ENCODE peak calls at places on chromosomes 16 and 17, in five cellular contexts. H is HepG2, G is A549, F is H1, C is endothelial cell of umbilical vein. E is an unnamed sample.

GRCh38 chr16:56257260-56257659 is 66.0 kb downstream of the GNAO1 start:
- DNase-seq in H (no peak), C (no peak), G (no peak), F (no peak), E (no peak)

GRCh38 chr17:61618950-61619349 is 27.9 kb upstream of the NACA2 start:
- DNase-seq in C (no peak), F (no peak), G (no peak), H (no peak), E (no peak)

GRCh38 chr16:1098266-1098991 is 2.4 kb upstream of the C1QTNF8 start:
- DNase-seq in F (no peak), G (no peak), H (no peak), C (no peak), E (no peak)

GRCh38 chr16:56964243-56965148 is 2.7 kb downstream of the CETP start:
- DNase-seq in F (peak; percentile 100), G (peak; percentile 73), C (peak; percentile 74), H (peak; percentile 83), E (peak; percentile 97)

GRCh38 chr17:47203984-47204721 is 5.0 kb upstream of the MYL4 start:
- DNase-seq in G (no peak), H (no peak), F (no peak), C (no peak), E (peak; percentile 45)

GRCh38 chr17:67374329-67375053 is 2.6 kb upstream of the PITPNC1 start:
- DNase-seq in H (peak; percentile 81), C (peak; percentile 88), F (peak; percentile 91), G (peak; percentile 87), E (peak; percentile 91)

GRCh38 chr17:41837761-41838538 is at the start of gene KLHL10:
- DNase-seq in C (no peak), H (no peak), G (no peak), F (no peak), E (no peak)

GRCh38 chr17:50181601-50182345 is 16.0 kb downstream of the SGCA start:
- DNase-seq in C (no peak), H (peak; percentile 49), G (no peak), F (no peak), E (no peak)

GRCh38 chr16:67082891-67083290 is 26.9 kb upstream of the PHAF1 start:
- DNase-seq in H (no peak), G (no peak), F (no peak), C (no peak), E (no peak)

GRCh38 chr17:81901167-81902022 is 643 bp upstream of the NPB start:
- DNase-seq in G (no peak), F (no peak), H (no peak), C (no peak), E (no peak)

GRCh38 chr16:53726625-53727024 is 22.7 kb downstream of the FTO start:
- DNase-seq in H (peak; percentile 16), C (no peak), G (no peak), F (no peak), E (no peak)

GRCh38 chr16:83095926-83096692 is 469.3 kb downstream of the CDH13 start:
- DNase-seq in G (no peak), H (no peak), F (no peak), C (no peak), E (no peak)

GRCh38 chr16:72371307-72372081 is 199.5 kb upstream of the PMFBP1 start:
- DNase-seq in C (peak; percentile 97), H (no peak), F (no peak), G (no peak), E (no peak)

GRCh38 chr17:35345926-35346771 is 27.3 kb downstream of the SLFN11 start:
- DNase-seq in H (no peak), F (peak; percentile 64), G (no peak), C (peak; percentile 45), E (peak; percentile 93)

GRCh38 chr17:50931003-50931878 is 65.1 kb upstream of the TOB1 start:
- DNase-seq in C (peak; percentile 82), F (peak; percentile 77), H (peak; percentile 77), G (no peak), E (peak; percentile 96)

GRCh38 chr17:45320931-45321461 is 4.2 kb upstream of the MAP3K14 start:
- DNase-seq in G (peak; percentile 94), F (no peak), H (no peak), C (peak; percentile 89), E (peak; percentile 80)

GRCh38 chr17:66930933-66931332 is 33.6 kb upstream of the CACNG4 start:
- DNase-seq in G (no peak), H (peak; percentile 40), C (no peak), F (peak; percentile 56), E (peak; percentile 34)

GRCh38 chr17:60141111-60142018 is 8.4 kb upstream of the CA4 start:
- DNase-seq in C (no peak), H (no peak), G (no peak), F (peak; percentile 69), E (peak; percentile 37)

GRCh38 chr17:61002316-61002736 is 324.7 kb downstream of the BCAS3 start:
- DNase-seq in H (peak; percentile 41), G (peak; percentile 7), F (no peak), C (peak; percentile 46), E (peak; percentile 51)

DNA sequence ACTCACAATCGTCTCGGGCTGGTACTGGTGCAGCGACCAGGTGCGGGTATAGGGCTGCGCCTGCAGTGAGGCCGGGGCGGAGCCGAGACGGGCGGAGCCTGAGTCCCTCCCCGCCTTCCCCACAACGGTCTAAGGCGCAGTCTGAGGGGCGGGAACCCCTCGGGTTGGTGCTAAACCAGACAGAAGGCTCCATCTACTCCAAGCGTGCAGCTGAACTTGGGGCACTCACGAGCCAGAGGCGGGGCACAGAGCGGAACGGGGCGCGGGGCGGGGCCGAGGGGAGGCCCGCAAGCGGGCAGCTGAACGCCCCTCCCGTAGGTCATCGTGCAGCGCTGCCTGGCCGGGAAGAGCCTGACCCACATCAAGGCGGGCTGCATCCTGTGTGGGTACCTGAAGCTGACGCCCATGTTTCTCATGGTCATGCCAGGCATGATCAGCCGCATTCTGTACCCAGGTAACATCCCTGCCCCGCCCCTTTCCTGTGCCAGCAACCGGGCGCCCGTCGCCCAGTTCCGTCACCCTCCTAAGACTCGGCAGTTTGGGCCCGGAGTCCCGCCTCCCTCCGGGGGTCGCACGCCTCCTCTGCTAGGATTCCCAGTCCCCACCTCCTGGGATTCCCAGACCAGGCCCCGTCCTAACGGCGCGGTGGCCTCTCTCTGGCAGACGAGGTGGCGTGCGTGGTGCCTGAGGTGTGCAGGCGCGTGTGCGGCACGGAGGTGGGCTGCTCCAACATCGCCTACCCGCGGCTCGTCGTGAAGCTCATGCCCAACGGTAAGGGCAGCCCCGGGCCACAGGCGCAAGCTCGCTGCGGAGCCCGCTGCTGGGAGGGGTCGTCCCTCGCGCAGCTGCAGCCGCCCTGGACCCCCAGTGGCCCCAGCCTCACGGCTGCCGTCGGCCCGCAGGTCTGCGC is 5.1 kb downstream of the SLC5A2 start:
- DNase-seq in H (no peak), C (peak; percentile 21), G (peak; percentile 69), F (peak; percentile 87), E (peak; percentile 66)
- TF ChIP-seq POLR2A in H (no peak), C (no peak), G (no peak), F (peak; percentile 13), E (no peak)

GRCh38 chr17:57357392-57357784 is 101.1 kb downstream of the MSI2 start:
- DNase-seq in G (no peak), F (no peak), C (no peak), H (no peak), E (no peak)

GRCh38 chr17:57356153-57356721 is 99.9 kb downstream of the MSI2 start:
- DNase-seq in C (peak; percentile 3), F (no peak), G (no peak), H (no peak), E (no peak)

GRCh38 chr17:57360266-57360665 is 103.9 kb downstream of the MSI2 start:
- DNase-seq in H (no peak), G (no peak), C (no peak), F (no peak), E (no peak)

GRCh38 chr17:57356722-57357391 is 100.5 kb downstream of the MSI2 start:
- DNase-seq in F (no peak), H (no peak), G (no peak), C (peak; percentile 73), E (no peak)

DNA sequence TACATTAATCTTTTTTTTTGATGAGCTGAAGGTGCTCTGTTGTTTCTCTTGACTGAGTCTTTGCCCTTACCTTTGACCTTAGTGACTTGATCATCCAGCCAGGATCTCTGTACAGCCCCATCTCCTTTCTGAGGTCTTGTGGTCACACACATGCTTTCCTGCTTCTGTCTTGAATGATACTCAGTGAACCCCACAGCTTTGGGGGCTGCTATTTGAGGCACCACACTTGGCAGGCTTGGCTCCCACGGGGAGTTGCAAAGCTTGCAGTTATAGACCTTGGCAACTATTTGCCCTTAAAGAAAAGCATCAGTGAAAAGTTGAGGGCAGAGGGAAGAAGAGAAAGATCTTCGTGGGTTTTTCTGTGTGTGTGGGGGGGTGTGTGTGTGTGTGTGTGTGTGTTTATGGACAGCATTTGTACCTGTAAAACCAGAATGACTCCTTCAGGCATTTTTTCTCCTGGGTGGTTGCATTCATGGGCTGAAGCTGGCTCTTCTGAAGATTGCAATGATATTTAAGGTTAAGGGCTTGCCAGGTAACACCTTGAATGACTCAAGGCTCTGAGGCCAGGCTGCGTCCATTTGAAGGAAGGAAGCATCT is 101.6 kb downstream of the MSI2 start:
- DNase-seq in C (no peak), H (no peak), G (no peak), F (no peak), E (no peak)
- H3K4me3 ChIP-seq in C (no peak overlapping the region), H (no peak overlapping the region), G (no peak overlapping the region), F (no peak overlapping the region), E (no peak overlapping the region)

DNA sequence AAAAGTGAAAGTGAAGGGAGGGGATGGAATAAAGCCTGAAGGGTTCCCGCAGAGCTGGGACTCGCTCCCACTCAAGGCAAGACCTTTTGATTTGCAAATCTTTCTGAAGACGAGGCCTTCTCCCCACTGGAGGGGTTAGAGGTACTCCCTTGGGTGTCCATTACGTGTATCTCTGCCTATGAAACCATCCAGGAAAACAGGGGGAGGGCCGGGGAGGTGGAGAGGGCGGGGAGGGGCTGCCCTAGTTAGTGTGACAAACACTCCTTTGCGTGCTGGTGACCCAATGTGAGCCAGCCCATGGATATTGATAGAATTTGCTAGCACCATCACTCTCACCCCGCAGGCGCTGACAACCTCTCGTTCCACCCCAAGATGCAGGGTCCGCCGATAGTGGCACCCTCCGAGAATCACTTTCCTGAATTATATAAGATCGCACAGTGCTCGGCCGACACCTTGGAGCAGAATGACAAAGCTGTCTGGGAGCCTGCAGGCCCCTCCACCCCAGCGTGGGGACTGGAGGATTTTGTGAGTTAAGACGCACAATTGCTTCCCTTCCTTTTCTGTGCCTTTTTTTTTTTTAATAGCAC is 155.1 kb downstream of the C16orf78 start:
- DNase-seq in H (no peak), G (no peak), C (no peak), F (no peak), E (no peak)
- TF ChIP-seq MAX in H (no peak), G (no peak), C (no peak), F (no peak), E (no peak)

DNA sequence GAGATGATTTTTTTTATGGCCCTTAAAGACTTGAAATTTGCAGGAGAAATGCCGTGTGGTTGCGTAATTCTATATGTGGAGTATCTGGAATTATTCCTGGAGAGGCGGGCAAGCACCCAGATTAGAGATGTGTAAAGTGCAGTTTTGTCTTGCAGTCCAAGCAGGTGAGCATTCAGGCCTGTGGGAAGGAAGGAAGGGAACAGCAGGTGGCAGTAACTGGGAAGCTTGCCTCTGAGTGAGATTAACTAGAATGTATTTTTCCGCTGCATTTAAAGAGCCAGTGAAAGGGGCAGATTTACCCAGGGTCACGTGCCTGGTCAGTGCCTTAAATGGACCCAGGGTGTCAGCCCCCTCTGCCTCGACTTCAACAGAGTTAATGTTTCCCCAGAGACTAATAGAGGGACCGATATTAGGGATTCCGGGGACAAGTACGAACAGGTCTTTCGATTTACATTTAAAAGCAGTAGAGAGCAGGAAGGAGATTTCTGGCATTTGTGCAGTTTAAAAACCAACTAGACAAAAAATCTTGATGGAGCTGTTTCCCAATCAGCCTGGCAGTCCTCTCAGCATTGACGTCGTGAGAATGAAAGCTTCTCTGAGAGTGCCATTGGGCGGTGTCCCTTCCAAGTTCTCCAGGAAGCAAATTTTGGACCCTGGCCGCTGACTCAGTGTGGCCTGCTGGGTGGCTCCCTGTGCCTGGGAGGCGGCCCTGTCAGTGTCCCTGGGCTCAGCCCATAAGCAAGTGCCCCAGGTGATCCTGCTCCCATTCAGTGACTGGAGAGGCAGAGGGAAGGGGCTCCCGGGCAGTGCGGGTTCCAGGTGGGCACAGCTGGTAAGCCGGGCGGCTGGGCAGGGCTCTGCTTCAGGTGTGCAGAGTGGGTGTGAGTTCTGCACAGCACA is 38.2 kb downstream of the KSR1 start:
- DNase-seq in F (no peak), H (peak; percentile 84), C (peak; percentile 30), G (peak; percentile 71), E (no peak)
- TF ChIP-seq POLR2A in F (no peak), H (peak; percentile 32), C (no peak), G (no peak), E (no peak)